ENCODE peak calls at places on chromosomes 2 and 18, in six cellular contexts. X is psoas muscle; H is CD8-positive, alpha-beta memory T cell; S is GM03348; B is HTR-8/SVneo; T is left cardiac atrium. V is an unnamed sample.

GRCh38 chr2:65031341-65032015 is 24.7 kb upstream of the CEP68 start:
- DNase-seq in H (no peak), S (no peak), X (no peak), T (no peak), B (no peak), V (peak; percentile 48)

GRCh38 chr2:45938649-45939511 is 287.4 kb downstream of the PRKCE start:
- DNase-seq in H (no peak), B (peak; percentile 91), X (peak; percentile 73), T (peak; percentile 72), S (peak; percentile 91), V (peak; percentile 23)

GRCh38 chr18:58300867-58301266 is 256.8 kb downstream of the NEDD4L start:
- DNase-seq in B (no peak), T (no peak), H (no peak), X (no peak), S (no peak), V (peak; percentile 23)

GRCh38 chr2:205883965-205884364 is 201.7 kb downstream of the NRP2 start:
- DNase-seq in H (no peak), B (no peak), X (no peak), T (no peak), S (no peak), V (no peak)

GRCh38 chr2:241803387-241804325 is 5.3 kb upstream of the NEU4 start:
- DNase-seq in S (peak; percentile 78), X (peak; percentile 68), T (peak; percentile 69), B (no peak), H (peak; percentile 58), V (no peak)

GRCh38 chr2:85250045-85250444 is 77.7 kb downstream of the TGOLN2 start:
- DNase-seq in S (no peak), T (no peak), B (no peak), X (no peak), H (no peak), V (no peak)

GRCh38 chr2:211709394-211709793 is 829.2 kb downstream of the ERBB4 start:
- DNase-seq in T (no peak), S (no peak), H (no peak), B (no peak), X (no peak), V (no peak)

GRCh38 chr2:171957061-171957460 is 34.8 kb downstream of the HAT1 start:
- DNase-seq in B (peak; percentile 9), X (no peak), S (no peak), H (no peak), T (no peak), V (peak; percentile 3)

GRCh38 chr2:237603718-237604362 is 13.3 kb upstream of the RAB17 start:
- DNase-seq in S (peak; percentile 30), X (no peak), B (peak; percentile 62), H (peak; percentile 68), T (peak; percentile 45), V (peak; percentile 98)

GRCh38 chr2:132901661-132902060 is 231.7 kb upstream of the LYPD1 start:
- DNase-seq in H (no peak), T (no peak), S (no peak), B (no peak), X (no peak), V (no peak)

GRCh38 chr18:5424903-5425302 is 118.9 kb downstream of the EPB41L3 start:
- DNase-seq in B (peak; percentile 4), T (no peak), X (no peak), S (peak; percentile 28), H (no peak), V (peak; percentile 6)

GRCh38 chr18:44458777-44459176 is 221.9 kb upstream of the SETBP1 start:
- DNase-seq in S (peak; percentile 45), B (no peak), H (no peak), X (no peak), T (no peak), V (no peak)

GRCh38 chr2:16438571-16439294 is 226.9 kb downstream of the CYRIA start:
- DNase-seq in H (no peak), T (no peak), S (no peak), X (no peak), B (no peak), V (no peak)

GRCh38 chr18:75035944-75036343 is 173.0 kb downstream of the PTGR3 start:
- DNase-seq in S (no peak), H (no peak), X (no peak), T (no peak), B (no peak), V (no peak)

GRCh38 chr2:102979429-102979828 is 217.6 kb downstream of the TMEM182 start:
- DNase-seq in B (no peak), T (no peak), H (no peak), S (no peak), X (no peak), V (no peak)

V was measured in dermis microvascular lymphatic vessel endothelial cell.